ENCODE peak calls at places on chromosomes 16 and 17, in nine cellular contexts. G is tibial nerve, L is glutamatergic neuron, S is HFFc6, J is BJ, N is NB4, D is A549, Q is ovary, R is thoracic aorta. T is an unnamed sample.

GRCh38 chr17:58338907-58339774 is 10.5 kb upstream of the TSPOAP1 start:
- DNase-seq in G (no peak), L (peak), S (peak), J (no peak), N (peak), D (no peak), Q (no peak), R (no peak), T (no peak)

GRCh38 chr17:40347319-40348135 is 17.0 kb downstream of the GJD3 start:
- DNase-seq in G (no peak), L (no peak), S (no peak), J (no peak), N (no peak), D (no peak), Q (no peak), R (no peak), T (no peak)

GRCh38 chr17:83071966-83072562 is 7.3 kb upstream of the METRNL start:
- DNase-seq in G (no peak), L (no peak), S (no peak), J (no peak), N (peak), D (no peak), Q (no peak), R (no peak), T (no peak)

GRCh38 chr17:57874434-57875108 is 24.7 kb upstream of the MRPS23 start:
- DNase-seq in G (peak), L (peak), S (peak), J (peak), N (peak), D (no peak), Q (peak), R (peak), T (peak)

GRCh38 chr16:53982631-53983042 is 278.7 kb downstream of the FTO start:
- DNase-seq in G (no peak), L (no peak), S (no peak), J (no peak), N (no peak), D (no peak), Q (no peak), R (no peak), T (no peak)

GRCh38 chr16:46894011-46894672 is 10.0 kb downstream of the GPT2 start:
- DNase-seq in G (no peak), L (no peak), S (no peak), J (no peak), N (no peak), D (no peak), Q (no peak), R (no peak), T (no peak)

GRCh38 chr16:89796104-89796503 is 20.3 kb downstream of the FANCA start:
- DNase-seq in G (no peak), L (no peak), S (no peak), J (no peak), N (no peak), D (no peak), Q (no peak), R (no peak), T (no peak)

GRCh38 chr17:53101706-53102105 is 721.0 kb upstream of the KIF2B start:
- DNase-seq in G (no peak), L (no peak), S (no peak), J (no peak), N (no peak), D (no peak), Q (no peak), R (no peak), T (no peak)

GRCh38 chr16:17463335-17463734 is 7.4 kb downstream of the XYLT1 start:
- DNase-seq in G (no peak), L (no peak), S (no peak), J (no peak), N (no peak), D (no peak), Q (no peak), R (no peak), T (no peak)

GRCh38 chr16:88619859-88620655 is 18.3 kb upstream of the IL17C start:
- DNase-seq in G (no peak), L (no peak), S (no peak), J (no peak), N (no peak), D (no peak), Q (no peak), R (no peak), T (no peak)

GRCh38 chr17:40993856-40994255 is at the start of gene KRTAP3-3:
- DNase-seq in G (no peak), L (peak), S (no peak), J (no peak), N (no peak), D (no peak), Q (no peak), R (no peak), T (no peak)

GRCh38 chr17:72788950-72789585 is 303.4 kb downstream of the SLC39A11 start:
- DNase-seq in G (no peak), L (no peak), S (no peak), J (no peak), N (no peak), D (no peak), Q (no peak), R (no peak), T (no peak)

GRCh38 chr17:78892520-78892919 is 10.5 kb downstream of the CEP295NL start:
- DNase-seq in G (no peak), L (no peak), S (no peak), J (no peak), N (peak), D (no peak), Q (no peak), R (no peak), T (no peak)

GRCh38 chr16:1817716-1818115 is 8.9 kb downstream of the HAGH start:
- DNase-seq in G (no peak), L (no peak), S (no peak), J (no peak), N (no peak), D (no peak), Q (no peak), R (no peak), T (no peak)

GRCh38 chr16:47881574-47881973 is 274.2 kb downstream of the ABCC12 start:
- DNase-seq in G (no peak), L (no peak), S (no peak), J (no peak), N (no peak), D (no peak), Q (no peak), R (no peak), T (no peak)

GRCh38 chr17:73304438-73304837 is 7.4 kb downstream of the CDC42EP4 start:
- DNase-seq in G (no peak), L (no peak), S (no peak), J (no peak), N (no peak), D (no peak), Q (no peak), R (no peak), T (no peak)

GRCh38 chr17:18026408-18026776 is 12.6 kb downstream of the ATPAF2 start:
- DNase-seq in G (no peak), L (no peak), S (peak), J (no peak), N (no peak), D (no peak), Q (no peak), R (no peak), T (no peak)

GRCh38 chr17:18028684-18029540 is 10.1 kb downstream of the ATPAF2 start:
- DNase-seq in G (no peak), L (no peak), S (no peak), J (no peak), N (no peak), D (no peak), Q (no peak), R (no peak), T (no peak)

GRCh38 chr17:18025596-18026407 is 13.2 kb downstream of the ATPAF2 start:
- DNase-seq in G (no peak), L (no peak), S (peak), J (no peak), N (peak), D (no peak), Q (no peak), R (no peak), T (no peak)

GRCh38 chr17:18028114-18028513 is 10.9 kb downstream of the ATPAF2 start:
- DNase-seq in G (no peak), L (no peak), S (no peak), J (no peak), N (no peak), D (no peak), Q (no peak), R (no peak), T (no peak)

GRCh38 chr17:18027280-18027679 is 11.7 kb downstream of the ATPAF2 start:
- DNase-seq in G (no peak), L (no peak), S (no peak), J (no peak), N (no peak), D (no peak), Q (no peak), R (no peak), T (no peak)
- TF ChIP-seq CTCF in G (no peak), L (no peak), S (no peak), J (no peak), N (no peak), D (no peak), Q (no peak), R (no peak), T (no peak)

DNA sequence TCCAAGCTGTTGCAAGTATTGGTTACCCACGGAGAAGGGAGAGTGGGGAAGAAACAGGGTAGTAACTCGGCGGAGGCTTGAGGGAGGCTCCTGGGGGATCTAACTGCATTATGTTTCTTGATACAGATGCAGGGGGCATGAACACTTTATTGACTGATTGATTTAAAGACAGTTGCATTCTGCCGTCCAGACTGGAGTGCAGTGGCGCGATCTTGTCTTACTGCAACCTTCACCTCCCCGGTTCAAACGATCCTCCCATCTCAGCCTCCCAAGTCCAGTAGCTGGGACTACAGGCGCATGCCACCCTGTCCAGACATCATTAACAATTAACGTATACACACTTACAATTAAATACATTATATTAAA is 15.1 kb upstream of the ERN2 start:
- DNase-seq in G (no peak), L (no peak), S (no peak), J (no peak), N (no peak), D (no peak), Q (no peak), R (no peak), T (no peak)
- TF ChIP-seq CTCF in G (no peak), L (no peak), S (peak), J (no peak), N (no peak), D (no peak), Q (no peak), R (no peak), T (no peak)

DNA sequence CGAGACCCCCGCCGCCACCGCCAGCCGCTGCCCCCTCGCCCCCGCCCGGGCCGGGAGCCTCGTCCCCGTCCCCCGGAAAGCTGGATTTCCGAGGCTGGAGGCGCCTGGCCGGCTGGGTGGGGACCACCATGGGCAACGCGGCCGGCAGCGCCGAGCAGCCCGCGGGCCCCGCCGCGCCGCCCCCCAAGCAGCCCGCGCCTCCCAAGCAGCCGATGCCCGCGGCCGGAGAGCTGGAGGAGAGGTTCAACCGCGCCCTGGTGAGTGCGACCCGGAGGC is 250 bp downstream of the FMNL1 start:
- DNase-seq in G (no peak), L (peak), S (no peak), J (no peak), N (no peak), D (no peak), Q (no peak), R (no peak), T (no peak)
- TF ChIP-seq CTCF in G (no peak), L (no peak), S (no peak), J (no peak), N (no peak), D (no peak), Q (no peak), R (no peak), T (no peak)

GRCh38 chr16:74774223-74775139 is at the start of gene FA2H:
- DNase-seq in G (no peak), L (peak), S (no peak), J (no peak), N (peak), D (peak), Q (peak), R (no peak), T (peak)
- TF ChIP-seq CTCF in G (peak), L (peak), S (peak), J (no peak), N (no peak), D (peak), Q (no peak), R (no peak), T (no peak)

GRCh38 chr17:8005951-8006730 is 3.7 kb downstream of the GUCY2D start:
- DNase-seq in G (no peak), L (no peak), S (no peak), J (no peak), N (peak), D (peak), Q (no peak), R (no peak), T (no peak)

GRCh38 chr17:8005357-8005756 is 2.9 kb downstream of the GUCY2D start:
- DNase-seq in G (no peak), L (no peak), S (no peak), J (no peak), N (no peak), D (no peak), Q (no peak), R (no peak), T (no peak)

GRCh38 chr17:8004899-8005298 is 2.5 kb downstream of the GUCY2D start:
- DNase-seq in G (no peak), L (no peak), S (peak), J (no peak), N (no peak), D (no peak), Q (no peak), R (no peak), T (no peak)

GRCh38 chr17:8007836-8008235 is 5.4 kb downstream of the GUCY2D start:
- DNase-seq in G (no peak), L (no peak), S (no peak), J (no peak), N (no peak), D (no peak), Q (no peak), R (no peak), T (no peak)

DNA sequence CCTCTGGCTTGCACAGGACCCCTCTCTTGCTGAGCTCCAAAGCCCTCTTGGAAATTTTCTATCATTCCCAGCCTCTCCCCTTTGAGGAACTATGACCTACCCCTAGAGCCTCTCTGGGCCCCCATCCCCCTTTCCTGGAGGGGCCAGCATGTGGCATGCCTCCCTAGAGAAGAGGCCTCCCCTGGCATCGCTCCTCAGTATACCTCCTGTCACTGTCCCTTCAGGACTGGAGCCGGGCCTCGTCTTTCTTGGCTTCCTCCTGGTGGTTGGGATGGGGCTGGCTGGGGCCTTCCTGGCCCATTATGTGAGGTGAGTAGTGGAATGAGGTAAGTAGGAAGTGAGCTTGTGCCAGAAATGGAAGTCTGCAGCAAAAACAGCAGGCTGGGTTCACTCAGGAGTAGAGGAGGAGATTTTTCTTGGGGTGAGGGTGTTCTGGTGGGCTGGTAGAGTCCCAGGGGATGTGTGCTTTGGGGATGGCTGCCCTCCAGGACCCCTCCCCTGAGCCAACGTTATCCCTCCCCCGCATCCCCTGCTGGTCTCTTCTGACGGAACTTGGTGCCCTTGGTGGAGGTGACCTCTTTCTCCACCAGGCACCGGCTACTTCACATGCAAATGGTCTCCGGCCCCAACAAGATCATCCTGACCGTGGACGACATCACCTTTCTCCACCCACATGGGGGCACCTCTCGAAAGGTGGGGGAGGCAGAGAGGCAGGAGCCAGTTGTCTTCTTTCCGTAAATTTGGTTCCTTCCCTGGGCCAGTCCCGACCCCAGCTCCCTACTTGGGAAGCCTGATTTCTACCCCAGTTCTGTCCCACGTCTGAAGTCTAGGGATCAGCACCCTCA is 4.6 kb downstream of the GUCY2D start:
- DNase-seq in G (no peak), L (no peak), S (no peak), J (no peak), N (no peak), D (no peak), Q (no peak), R (no peak), T (no peak)
- TF ChIP-seq CTCF in G (no peak), L (no peak), S (no peak), J (no peak), N (no peak), D (no peak), Q (no peak), R (no peak), T (no peak)

GRCh38 chr17:42681976-42682375 is 333 bp upstream of the CCR10 start:
- DNase-seq in G (no peak), L (no peak), S (no peak), J (no peak), N (no peak), D (no peak), Q (no peak), R (no peak), T (no peak)

GRCh38 chr17:42684929-42685556 is 2.7 kb downstream of the CNTNAP1 start:
- DNase-seq in G (no peak), L (no peak), S (no peak), J (no peak), N (no peak), D (no peak), Q (no peak), R (no peak), T (no peak)

GRCh38 chr17:42684033-42684625 is 1.8 kb downstream of the CNTNAP1 start:
- DNase-seq in G (no peak), L (no peak), S (no peak), J (no peak), N (no peak), D (no peak), Q (no peak), R (no peak), T (no peak)

GRCh38 chr17:42682400-42683384 is at the start of gene CNTNAP1:
- DNase-seq in G (no peak), L (peak), S (peak), J (no peak), N (peak), D (peak), Q (peak), R (no peak), T (no peak)

GRCh38 chr17:42683407-42684031 is 1.2 kb downstream of the CNTNAP1 start:
- DNase-seq in G (no peak), L (peak), S (no peak), J (no peak), N (peak), D (no peak), Q (peak), R (no peak), T (no peak)
- TF ChIP-seq CTCF in G (no peak), L (no peak), S (no peak), J (no peak), N (no peak), D (no peak), Q (no peak), R (no peak), T (no peak)

DNA sequence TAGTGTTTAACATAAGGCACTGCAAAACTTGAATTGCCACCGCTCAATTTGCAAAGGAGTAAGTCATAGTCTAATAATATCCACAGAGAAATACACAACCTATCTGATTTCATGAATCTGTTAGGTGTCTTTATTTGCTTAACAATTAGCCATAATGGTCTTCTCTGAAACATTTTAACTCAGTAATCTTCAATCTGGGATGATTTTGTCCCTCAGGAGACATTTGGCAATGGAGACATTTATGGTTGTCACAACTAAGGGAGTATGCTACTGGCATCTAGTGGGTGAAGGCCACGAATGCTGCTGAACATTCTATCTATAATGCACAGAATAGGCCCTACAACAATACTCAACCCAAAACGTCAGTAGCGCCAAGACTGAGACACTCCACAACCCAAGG is 4.3 kb downstream of the UBE2G1 start:
- DNase-seq in G (no peak), L (no peak), S (no peak), J (no peak), N (peak), D (peak), Q (no peak), R (no peak), T (no peak)
- TF ChIP-seq CTCF in G (no peak), L (no peak), S (no peak), J (no peak), N (no peak), D (peak), Q (no peak), R (no peak), T (no peak)

GRCh38 chr16:56910654-56911539 is 21.0 kb upstream of the HERPUD1 start:
- DNase-seq in G (no peak), L (no peak), S (peak), J (peak), N (peak), D (no peak), Q (no peak), R (no peak), T (no peak)

GRCh38 chr16:56911771-56912541 is 20.0 kb upstream of the HERPUD1 start:
- DNase-seq in G (no peak), L (no peak), S (no peak), J (no peak), N (peak), D (no peak), Q (no peak), R (no peak), T (no peak)

GRCh38 chr16:56907401-56907800 is 24.5 kb upstream of the HERPUD1 start:
- DNase-seq in G (no peak), L (no peak), S (no peak), J (no peak), N (no peak), D (no peak), Q (no peak), R (no peak), T (no peak)

GRCh38 chr16:56910114-56910511 is 21.8 kb upstream of the HERPUD1 start:
- DNase-seq in G (no peak), L (no peak), S (no peak), J (no peak), N (peak), D (no peak), Q (no peak), R (no peak), T (no peak)

DNA sequence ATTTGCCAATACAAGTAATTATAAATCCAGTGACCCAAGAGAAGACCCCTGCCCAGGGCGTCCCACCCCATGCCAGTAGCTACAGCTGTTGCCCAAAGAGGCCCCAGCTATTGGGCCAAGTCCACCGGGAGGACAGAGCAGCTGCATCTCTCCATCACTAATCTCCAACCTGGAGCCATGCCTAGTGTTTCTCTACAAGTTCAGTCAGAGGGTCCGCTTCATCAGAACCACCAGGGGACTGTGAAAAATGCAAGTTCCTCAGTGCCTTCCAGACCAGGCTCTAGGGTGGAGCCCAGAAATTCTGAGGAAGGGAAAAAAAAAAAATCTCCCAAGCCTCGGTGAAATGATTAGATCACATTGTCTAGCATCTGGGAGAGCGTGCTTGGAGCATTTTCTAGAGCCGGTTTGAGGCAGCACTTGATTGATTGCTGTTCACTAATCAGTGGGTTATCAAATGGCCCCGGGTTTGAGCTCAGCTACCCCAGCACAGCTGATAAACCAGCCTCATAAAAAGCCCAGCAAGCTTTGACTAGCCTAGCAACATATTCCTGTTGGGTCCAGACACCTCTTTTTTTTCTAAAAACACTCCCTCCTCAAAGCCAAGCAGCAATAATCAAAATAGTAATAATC is 22.3 kb upstream of the HERPUD1 start:
- DNase-seq in G (no peak), L (no peak), S (no peak), J (no peak), N (no peak), D (no peak), Q (no peak), R (no peak), T (no peak)
- TF ChIP-seq CTCF in G (no peak), L (no peak), S (no peak), J (no peak), N (no peak), D (no peak), Q (no peak), R (no peak), T (no peak)